ENCODE peak calls at places on chromosomes 12 and 14, in four cellular contexts. J, F, H and Y are unnamed samples.

GRCh38 chr14:64293976-64294671 is at the start of gene ESR2:
- DNase-seq in J (peak; percentile 8), H (no peak), F (no peak), Y (peak; percentile 58)

GRCh38 chr14:96173646-96174475 is 30.8 kb upstream of the BDKRB2 start:
- DNase-seq in H (no peak), J (no peak), F (no peak), Y (no peak)

GRCh38 chr14:49828640-49829039 is 23.9 kb downstream of the NEMF start:
- DNase-seq in J (no peak), F (no peak), H (no peak), Y (no peak)

GRCh38 chr12:69897744-69898143 is 72.7 kb downstream of the MYRFL start:
- DNase-seq in J (no peak), H (no peak), F (no peak), Y (no peak)

GRCh38 chr14:75911883-75912282 is 69.9 kb downstream of the TGFB3 start:
- DNase-seq in H (no peak), J (no peak), F (no peak), Y (peak; percentile 57)

GRCh38 chr14:22303589-22304195 is 285.3 kb downstream of the DAD1 start:
- DNase-seq in F (no peak), J (peak; percentile 12), H (no peak), Y (no peak)

GRCh38 chr12:79251356-79251755 is 386.8 kb downstream of the SYT1 start:
- DNase-seq in F (no peak), H (no peak), J (no peak), Y (no peak)

GRCh38 chr12:108313609-108314331 is 25.3 kb downstream of the CMKLR1 start:
- DNase-seq in H (peak; percentile 99), F (no peak), J (peak; percentile 16), Y (no peak)

GRCh38 chr12:67909681-67910080 is 79.6 kb upstream of the IFNG-AS1 start:
- DNase-seq in F (no peak), H (no peak), J (no peak), Y (no peak)

GRCh38 chr12:75961878-75962277 is 69.7 kb downstream of the PHLDA1 start:
- DNase-seq in F (no peak), H (no peak), J (no peak), Y (no peak)

GRCh38 chr12:106248849-106249371 is 1.1 kb upstream of the CKAP4 start:
- DNase-seq in J (no peak), H (no peak), F (no peak), Y (no peak)

GRCh38 chr12:52291267-52291935 is at the start of gene KRT81:
- DNase-seq in H (no peak), J (no peak), F (no peak), Y (no peak)

GRCh38 chr14:61033851-61034250 is 52.8 kb downstream of the SLC38A6 start:
- DNase-seq in H (no peak), J (no peak), F (no peak), Y (no peak)

GRCh38 chr12:104183443-104183842 is 32.1 kb upstream of the TXNRD1 start:
- DNase-seq in F (no peak), H (no peak), J (no peak), Y (no peak)

GRCh38 chr14:96978525-96979272 is 181.5 kb downstream of the VRK1 start:
- DNase-seq in F (no peak), J (no peak), H (no peak), Y (no peak)

GRCh38 chr14:96683575-96684289 is 113.5 kb upstream of the VRK1 start:
- DNase-seq in J (no peak), H (no peak), F (no peak), Y (no peak)

GRCh38 chr14:103103461-103104388 is 9.2 kb downstream of the EXOC3L4 start:
- DNase-seq in H (peak; percentile 87), J (no peak), F (no peak), Y (peak; percentile 46)

GRCh38 chr12:116426391-116427136 is 132.6 kb upstream of the MAP1LC3B2 start:
- DNase-seq in F (no peak), H (no peak), J (peak; percentile 52), Y (peak; percentile 69)

GRCh38 chr12:80187660-80188090 is 88.3 kb downstream of the OTOGL start:
- DNase-seq in J (no peak), H (no peak), F (peak; percentile 40), Y (no peak)

GRCh38 chr14:89260898-89261297 is 156.1 kb downstream of the FOXN3 start:
- DNase-seq in J (no peak), F (no peak), H (no peak), Y (no peak)

GRCh38 chr12:26571539-26571938 is 261.5 kb downstream of the ITPR2 start:
- DNase-seq in F (no peak), J (no peak), H (no peak), Y (no peak)

GRCh38 chr12:42932937-42933336 is 343.4 kb upstream of the PRICKLE1 start:
- DNase-seq in H (no peak), F (no peak), J (no peak), Y (no peak)

GRCh38 chr12:98110516-98110915 is 404.9 kb upstream of the TMPO start:
- DNase-seq in J (no peak), F (no peak), H (no peak), Y (no peak)

GRCh38 chr14:78788467-78789360 is 618.5 kb downstream of the NRXN3 start:
- DNase-seq in F (no peak), J (no peak), H (no peak), Y (no peak)

GRCh38 chr14:106506901-106507305 is 980.5 kb downstream of the TMEM121 start:
- DNase-seq in J (no peak), F (no peak), H (no peak), Y (no peak)

GRCh38 chr14:37545174-37545573 is 49.9 kb downstream of the FOXA1 start:
- DNase-seq in H (no peak), J (no peak), F (no peak), Y (no peak)

GRCh38 chr14:21525995-21526671 is at the start of gene SALL2:
- DNase-seq in J (peak; percentile 86), H (peak; percentile 79), F (peak; percentile 21), Y (peak; percentile 97)

GRCh38 chr12:66003951-66004350 is 126.6 kb downstream of the LLPH start:
- DNase-seq in H (no peak), J (no peak), F (no peak), Y (no peak)

GRCh38 chr12:47980172-47980571 is 16.8 kb downstream of the TMEM106C start:
- DNase-seq in J (no peak), H (no peak), F (no peak), Y (no peak)

GRCh38 chr14:30069536-30069935 is 141.9 kb upstream of the PRKD1 start:
- DNase-seq in J (no peak), H (no peak), F (no peak), Y (no peak)

GRCh38 chr14:61343991-61344405 is 22.6 kb downstream of the PRKCH start:
- DNase-seq in F (no peak), H (no peak), J (no peak), Y (no peak)

GRCh38 chr12:127340381-127340780 is 926.6 kb upstream of the TMEM132C start:
- DNase-seq in H (no peak), F (no peak), J (no peak), Y (no peak)

GRCh38 chr14:75229923-75230792 is 48.5 kb upstream of the FOS start:
- DNase-seq in H (no peak), F (peak; percentile 74), J (peak; percentile 36), Y (no peak)

GRCh38 chr14:106218189-106218588 is 691.8 kb downstream of the TMEM121 start:
- DNase-seq in H (no peak), F (peak; percentile 2), J (no peak), Y (no peak)

GRCh38 chr12:102095677-102096263 is 24.1 kb downstream of the NUP37 start:
- DNase-seq in J (peak; percentile 14), H (peak; percentile 9), F (peak; percentile 4), Y (no peak)

GRCh38 chr14:91732859-91733477 is 1.1 kb upstream of the CATSPERB start:
- DNase-seq in H (no peak), F (no peak), J (no peak), Y (no peak)

GRCh38 chr12:81257952-81258551 is 180.2 kb downstream of the ACSS3 start:
- DNase-seq in H (peak; percentile 34), F (no peak), J (no peak), Y (no peak)
- TF ChIP-seq NR2C2 in H (no peak), F (no peak), J (no peak), Y (no peak)

DNA sequence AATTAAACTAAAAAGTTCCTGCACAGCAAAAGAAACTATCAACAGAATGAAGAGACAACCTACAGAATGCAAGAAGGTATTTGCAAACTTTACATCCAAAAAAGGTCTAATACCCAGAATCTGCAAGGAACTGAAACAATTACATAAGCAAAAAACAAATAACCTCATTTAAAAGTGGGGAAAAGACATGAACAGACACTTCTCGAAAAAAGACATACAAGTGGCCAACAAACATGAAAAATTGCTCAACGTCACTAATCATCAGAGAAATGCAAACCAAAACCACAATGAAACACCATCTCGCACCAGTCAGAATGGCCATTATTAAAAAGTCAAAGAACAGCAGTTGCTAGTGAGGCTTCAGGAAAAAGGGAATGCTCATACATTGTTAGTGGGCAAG is 15.2 kb downstream of the PDE6H start:
- DNase-seq in F (no peak), H (no peak), J (no peak), Y (no peak)
- TF ChIP-seq NR2C2 in F (no peak), H (no peak), J (no peak), Y (no peak)

DNA sequence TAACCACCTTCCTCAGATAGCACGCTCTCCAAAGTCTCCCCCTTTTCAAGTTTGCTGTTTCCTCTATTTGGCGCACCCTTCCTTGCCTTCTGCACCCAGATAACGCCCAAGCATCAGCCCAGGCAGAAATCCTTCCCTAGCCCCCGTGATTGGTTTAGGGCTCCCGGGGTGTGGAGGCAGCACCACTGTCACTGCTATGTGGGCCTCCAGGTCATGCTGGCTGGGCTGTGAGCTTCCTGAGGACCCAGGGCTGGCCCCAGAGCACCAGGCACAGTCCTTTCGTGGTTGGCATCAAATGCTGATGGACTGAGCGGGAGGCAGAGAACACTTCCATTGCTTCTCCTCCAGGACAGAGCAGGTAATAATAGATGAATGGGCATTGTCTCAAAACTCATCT is 311.4 kb downstream of the BCL11B start:
- DNase-seq in F (no peak), H (no peak), J (no peak), Y (no peak)
- TF ChIP-seq NR2C2 in F (no peak), H (no peak), J (no peak), Y (no peak)

DNA sequence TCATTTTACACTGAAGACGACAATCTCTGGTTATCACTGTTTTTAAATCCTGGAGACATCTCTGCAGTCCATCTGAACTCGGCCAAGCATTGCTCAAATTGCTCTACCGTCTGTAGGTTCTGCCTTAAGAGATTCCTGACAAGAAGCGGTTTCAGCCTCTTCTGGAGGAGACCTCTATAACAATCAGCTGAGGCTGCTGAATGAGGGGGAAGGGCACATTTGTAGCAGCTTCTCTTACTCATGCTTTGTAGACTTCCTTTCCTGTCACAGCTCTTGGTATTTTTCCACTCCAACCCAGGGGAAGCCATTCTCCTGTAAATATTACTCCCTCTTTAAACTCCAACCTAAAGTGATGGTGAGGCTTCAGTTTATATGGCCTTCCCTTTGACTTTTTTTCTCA is 3.0 kb downstream of the ARG2 start:
- DNase-seq in H (peak; percentile 85), F (no peak), J (peak; percentile 18), Y (peak; percentile 25)
- TF ChIP-seq NR2C2 in H (no peak), F (no peak), J (no peak), Y (no peak)

GRCh38 chr14:69475194-69475818 is 9.2 kb upstream of the PLEKHD1 start:
- DNase-seq in H (peak; percentile 19), J (no peak), F (no peak), Y (no peak)
- TF ChIP-seq NR2C2 in H (no peak), J (no peak), F (no peak), Y (no peak)